ENCODE peak calls at places on chromosomes 11 and 22, in nine cellular contexts. Q is suprapubic skin, W is sigmoid colon, V is stomach, E is transverse colon, I is Panc1, R is HCT116, U is H1, A is K562. H is an unnamed sample.
A peak's percentile ranks its signal among the peaks of the same experiment; 100 is the strongest.

GRCh38 chr11:74520316-74520715 is 26.8 kb upstream of the LIPT2 start:
- DNase-seq in Q (no peak), W (no peak), V (no peak), E (no peak), I (no peak), R (no peak), U (no peak), A (no peak), H (no peak)

GRCh38 chr11:58575377-58576020 is at the start of gene LPXN:
- DNase-seq in Q (no peak), W (no peak), V (no peak), E (peak; percentile 48), I (no peak), R (no peak), U (no peak), A (no peak), H (no peak)

GRCh38 chr11:12363373-12363772 is 14.0 kb upstream of the PARVA start:
- DNase-seq in Q (no peak), W (no peak), V (no peak), E (no peak), I (no peak), R (no peak), U (no peak), A (no peak), H (no peak)

GRCh38 chr22:40875111-40875510 is 13.2 kb upstream of the DNAJB7 start:
- DNase-seq in Q (no peak), W (no peak), V (no peak), E (no peak), I (no peak), R (no peak), U (no peak), A (no peak), H (no peak)

GRCh38 chr22:28497188-28497587 is 182.5 kb downstream of the TTC28 start:
- DNase-seq in Q (no peak), W (no peak), V (no peak), E (no peak), I (no peak), R (no peak), U (no peak), A (no peak), H (no peak)

GRCh38 chr11:45652781-45653180 is 12.6 kb downstream of the CHST1 start:
- DNase-seq in Q (no peak), W (peak; percentile 62), V (no peak), E (no peak), I (no peak), R (no peak), U (peak; percentile 28), A (no peak), H (no peak)

GRCh38 chr22:50675553-50676199 is 3.1 kb downstream of the SHANK3 start:
- DNase-seq in Q (peak; percentile 39), W (no peak), V (peak; percentile 16), E (no peak), I (no peak), R (no peak), U (no peak), A (peak; percentile 1), H (no peak)

GRCh38 chr11:24233041-24233440 is 263.8 kb upstream of the LUZP2 start:
- DNase-seq in Q (no peak), W (no peak), V (no peak), E (no peak), I (no peak), R (no peak), U (no peak), A (no peak), H (no peak)

GRCh38 chr11:64865286-64866172 is 12.9 kb downstream of the EHD1 start:
- DNase-seq in Q (no peak), W (no peak), V (no peak), E (no peak), I (no peak), R (no peak), U (no peak), A (no peak), H (peak; percentile 83)

GRCh38 chr11:14390669-14391068 is 31.7 kb upstream of the RRAS2 start:
- DNase-seq in Q (no peak), W (no peak), V (no peak), E (no peak), I (no peak), R (no peak), U (no peak), A (no peak), H (no peak)

GRCh38 chr11:70048279-70049024 is 29.7 kb upstream of the ANO1 start:
- DNase-seq in Q (no peak), W (no peak), V (no peak), E (peak; percentile 11), I (no peak), R (peak; percentile 55), U (peak; percentile 69), A (peak; percentile 71), H (no peak)

GRCh38 chr11:73647459-73648100 is 1.2 kb downstream of the PLEKHB1 start:
- DNase-seq in Q (peak; percentile 83), W (peak; percentile 95), V (peak; percentile 94), E (peak; percentile 94), I (peak; percentile 22), R (peak; percentile 86), U (peak; percentile 96), A (peak; percentile 92), H (peak; percentile 96)

GRCh38 chr22:36337365-36338130 is 50.2 kb downstream of the MYH9 start:
- DNase-seq in Q (no peak), W (no peak), V (no peak), E (no peak), I (no peak), R (no peak), U (no peak), A (no peak), H (no peak)

GRCh38 chr11:5380740-5381342 is 2.8 kb upstream of the OR51M1 start:
- DNase-seq in Q (no peak), W (no peak), V (peak; percentile 54), E (peak; percentile 27), I (peak; percentile 45), R (peak; percentile 36), U (peak; percentile 70), A (peak; percentile 54), H (no peak)

GRCh38 chr11:122665882-122666281 is 10.4 kb downstream of the UBASH3B start:
- DNase-seq in Q (no peak), W (no peak), V (no peak), E (no peak), I (no peak), R (no peak), U (no peak), A (no peak), H (no peak)

GRCh38 chr11:64842366-64842759 is 2.1 kb downstream of the CDC42BPG start:
- DNase-seq in Q (peak; percentile 65), W (no peak), V (no peak), E (no peak), I (no peak), R (no peak), U (no peak), A (no peak), H (peak; percentile 66)

GRCh38 chr11:74675761-74676160 is 55.5 kb downstream of the CHRDL2 start:
- DNase-seq in Q (no peak), W (no peak), V (no peak), E (no peak), I (no peak), R (no peak), U (no peak), A (no peak), H (no peak)

GRCh38 chr22:36439481-36440271 is 41.8 kb downstream of the TXN2 start:
- DNase-seq in Q (no peak), W (peak; percentile 89), V (no peak), E (peak; percentile 65), I (no peak), R (no peak), U (no peak), A (peak; percentile 62), H (no peak)

GRCh38 chr22:43433904-43434600 is 22.2 kb downstream of the MPPED1 start:
- DNase-seq in Q (peak; percentile 26), W (peak; percentile 43), V (no peak), E (no peak), I (no peak), R (no peak), U (no peak), A (no peak), H (peak; percentile 49)

GRCh38 chr11:12723410-12724297 is 49.4 kb downstream of the TEAD1 start:
- DNase-seq in Q (no peak), W (no peak), V (peak; percentile 55), E (peak; percentile 18), I (no peak), R (peak; percentile 79), U (no peak), A (no peak), H (no peak)

GRCh38 chr11:122229078-122229477 is 113.1 kb upstream of the BLID start:
- DNase-seq in Q (no peak), W (no peak), V (no peak), E (no peak), I (no peak), R (no peak), U (no peak), A (no peak), H (no peak)

GRCh38 chr11:85725510-85726258 is 39.7 kb upstream of the CCDC89 start:
- DNase-seq in Q (no peak), W (no peak), V (no peak), E (no peak), I (no peak), R (peak; percentile 72), U (no peak), A (no peak), H (no peak)
- TF ChIP-seq POLR2AphosphoS5 in Q (no peak), W (no peak), V (peak; percentile 13), E (peak; percentile 6), I (no peak), R (no peak), U (no peak), A (no peak), H (no peak)

DNA sequence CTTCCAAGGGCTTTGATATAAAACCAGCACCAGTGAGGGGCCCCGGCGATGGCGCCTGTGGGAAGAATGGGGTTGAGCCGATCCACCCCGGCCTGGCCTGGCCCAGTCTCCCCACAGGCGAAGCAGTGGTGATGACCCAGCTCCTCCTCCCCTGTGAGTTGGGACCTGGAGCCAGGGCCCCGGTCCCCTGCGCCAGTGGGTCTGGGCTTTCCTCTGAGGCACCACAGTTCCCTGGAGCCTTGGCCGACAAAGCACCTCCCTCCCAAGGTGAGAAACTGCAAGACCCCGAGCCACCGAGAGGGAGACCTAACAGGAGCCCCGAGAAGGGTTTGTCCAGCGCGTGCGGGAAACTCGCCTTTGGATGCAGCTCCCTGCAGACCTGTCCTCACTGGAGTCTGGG is 942.9 kb downstream of the BRD1 start:
- DNase-seq in Q (peak; percentile 44), W (peak; percentile 48), V (no peak), E (no peak), I (no peak), R (no peak), U (no peak), A (no peak), H (peak; percentile 42)
- H3K9me3 ChIP-seq in Q (no peaks in the 10 kb centered on the region), W (no peaks in the 10 kb centered on the region), V (no peaks in the 10 kb centered on the region), E (no peaks in the 10 kb centered on the region), I (no peaks in the 10 kb centered on the region), R (peaks cover 6% of the 10 kb centered on the region), U (no peaks in the 10 kb centered on the region), A (no peaks in the 10 kb centered on the region), H (no peaks in the 10 kb centered on the region)

GRCh38 chr11:124170801-124171586 is 12.2 kb upstream of the OR10D3 start:
- DNase-seq in Q (no peak), W (no peak), V (no peak), E (no peak), I (no peak), R (no peak), U (no peak), A (peak; percentile 61), H (no peak)
- TF ChIP-seq POLR2AphosphoS5 in Q (no peak), W (no peak), V (no peak), E (no peak), I (no peak), R (no peak), U (no peak), A (peak; percentile 57), H (no peak)

GRCh38 chr22:48301421-48301820 is 1526.3 kb downstream of the BRD1 start:
- DNase-seq in Q (no peak), W (no peak), V (no peak), E (no peak), I (no peak), R (no peak), U (no peak), A (no peak), H (no peak)
- H3K9me3 ChIP-seq in Q (no peaks in the 10 kb centered on the region), W (no peaks in the 10 kb centered on the region), V (no peaks in the 10 kb centered on the region), E (no peaks in the 10 kb centered on the region), I (no peaks in the 10 kb centered on the region), R (no peaks in the 10 kb centered on the region), U (no peaks in the 10 kb centered on the region), A (no peaks in the 10 kb centered on the region), H (no peaks in the 10 kb centered on the region)

H was measured in spleen.